ENCODE peak calls at places on chromosomes 12 and 14, in five cellular contexts. K is H7, J is HFF-Myc, U is AG08395, W is kidney epithelial cell. N is an unnamed sample.

GRCh38 chr12:2097617-2098016 is 44.8 kb downstream of the CACNA1C start:
- DNase-seq in K (peak), J (no peak), U (no peak), W (no peak), N (no peak)

GRCh38 chr14:102927346-102927877 is 4.9 kb downstream of the AMN start:
- DNase-seq in K (peak), J (no peak), U (no peak), W (no peak), N (no peak)

GRCh38 chr12:1435456-1435855 is 158.9 kb downstream of the FBXL14 start:
- DNase-seq in K (no peak), J (peak), U (no peak), W (no peak), N (no peak)

GRCh38 chr14:61678966-61679365 is 16.3 kb upstream of the HIF1A start:
- DNase-seq in K (peak), J (no peak), U (no peak), W (no peak), N (no peak)

GRCh38 chr12:7090222-7090998 is 1.8 kb downstream of the C1R start:
- DNase-seq in K (peak), J (no peak), U (no peak), W (no peak), N (peak)

GRCh38 chr14:71532349-71532748 is 399.9 kb upstream of the RGS6 start:
- DNase-seq in K (no peak), J (no peak), U (no peak), W (no peak), N (no peak)

GRCh38 chr12:53268009-53268636 is at the start of gene ESPL1:
- DNase-seq in K (peak), J (no peak), U (peak), W (peak), N (peak)

GRCh38 chr14:61537567-61538463 is 157.5 kb upstream of the HIF1A start:
- DNase-seq in K (peak), J (no peak), U (peak), W (peak), N (peak)

GRCh38 chr14:58501214-58501816 is 73.8 kb downstream of the KIAA0586 start:
- DNase-seq in K (peak), J (peak), U (peak), W (peak), N (peak)

GRCh38 chr14:36619853-36620252 is 37.4 kb upstream of the NKX2-8 start:
- DNase-seq in K (no peak), J (no peak), U (no peak), W (no peak), N (no peak)

GRCh38 chr12:97711392-97711791 is 248.8 kb downstream of the RMST start:
- DNase-seq in K (no peak), J (no peak), U (no peak), W (no peak), N (no peak)

GRCh38 chr14:63383776-63384367 is 65.1 kb upstream of the GPHB5 start:
- DNase-seq in K (no peak), J (no peak), U (no peak), W (no peak), N (no peak)